ENCODE peak calls at places on chromosome 22, in six cellular contexts. One of them, this sample, is unnamed.

GRCh38 chr22:20268289-20268349 is at the start of gene RTN4R:
- DNase-seq in lower leg skin: no peak
- DNase-seq in cardiac fibroblast: no peak
- DNase-seq in foreskin fibroblast: no peak
- DNase-seq in IMR-90: no peak
- DNase-seq in Peyer's patch: no peak
- DNase-seq in this sample: no peak

GRCh38 chr22:35601743-35602633 is 15.1 kb downstream of the MB start:
- DNase-seq in lower leg skin: peak; percentile 49
- DNase-seq in cardiac fibroblast: peak; percentile 72
- DNase-seq in foreskin fibroblast: peak; percentile 83
- DNase-seq in IMR-90: peak; percentile 72
- DNase-seq in Peyer's patch: no peak
- DNase-seq in this sample: no peak

GRCh38 chr22:42613869-42614268 is 814 bp downstream of the POLDIP3 start:
- DNase-seq in lower leg skin: no peak
- DNase-seq in cardiac fibroblast: peak; percentile 28
- DNase-seq in foreskin fibroblast: peak; percentile 45
- DNase-seq in IMR-90: no peak
- DNase-seq in Peyer's patch: no peak
- DNase-seq in this sample: no peak

GRCh38 chr22:48855593-48856307 is 971.9 kb downstream of the BRD1 start:
- DNase-seq in lower leg skin: no peak
- DNase-seq in cardiac fibroblast: no peak
- DNase-seq in foreskin fibroblast: no peak
- DNase-seq in IMR-90: no peak
- DNase-seq in Peyer's patch: no peak
- DNase-seq in this sample: no peak

GRCh38 chr22:48323746-48324145 is 1503.9 kb downstream of the BRD1 start:
- DNase-seq in lower leg skin: no peak
- DNase-seq in cardiac fibroblast: no peak
- DNase-seq in foreskin fibroblast: no peak
- DNase-seq in IMR-90: no peak
- DNase-seq in Peyer's patch: no peak
- DNase-seq in this sample: no peak

GRCh38 chr22:23054531-23055257 is 15.6 kb upstream of the GNAZ start:
- DNase-seq in lower leg skin: no peak
- DNase-seq in cardiac fibroblast: no peak
- DNase-seq in foreskin fibroblast: peak; percentile 14
- DNase-seq in IMR-90: no peak
- DNase-seq in Peyer's patch: peak; percentile 46
- DNase-seq in this sample: peak; percentile 63

GRCh38 chr22:47687364-47687655 is 924.9 kb downstream of the TBC1D22A start:
- DNase-seq in lower leg skin: no peak
- DNase-seq in cardiac fibroblast: no peak
- DNase-seq in foreskin fibroblast: no peak
- DNase-seq in IMR-90: no peak
- DNase-seq in Peyer's patch: no peak
- DNase-seq in this sample: no peak

GRCh38 chr22:35498446-35498845 is 42.2 kb upstream of the RASD2 start:
- DNase-seq in lower leg skin: no peak
- DNase-seq in cardiac fibroblast: no peak
- DNase-seq in foreskin fibroblast: no peak
- DNase-seq in IMR-90: no peak
- DNase-seq in Peyer's patch: no peak
- DNase-seq in this sample: no peak

GRCh38 chr22:19762315-19763140 is 1.9 kb downstream of the TBX1 start:
- DNase-seq in lower leg skin: no peak
- DNase-seq in cardiac fibroblast: no peak
- DNase-seq in foreskin fibroblast: no peak
- DNase-seq in IMR-90: no peak
- DNase-seq in Peyer's patch: no peak
- DNase-seq in this sample: no peak

GRCh38 chr22:19737846-19738663 is 14.7 kb downstream of the GP1BB start:
- DNase-seq in lower leg skin: no peak
- DNase-seq in cardiac fibroblast: no peak
- DNase-seq in foreskin fibroblast: no peak
- DNase-seq in IMR-90: no peak
- DNase-seq in Peyer's patch: no peak
- DNase-seq in this sample: no peak

GRCh38 chr22:41966607-41967240 is 2.5 kb upstream of the SEPTIN3 start:
- DNase-seq in lower leg skin: peak; percentile 32
- DNase-seq in cardiac fibroblast: peak; percentile 87
- DNase-seq in foreskin fibroblast: peak; percentile 93
- DNase-seq in IMR-90: peak; percentile 88
- DNase-seq in Peyer's patch: peak; percentile 76
- DNase-seq in this sample: peak; percentile 74

GRCh38 chr22:22928666-22929380 is 41.2 kb downstream of the IGLL5 start:
- DNase-seq in lower leg skin: no peak
- DNase-seq in cardiac fibroblast: peak; percentile 16
- DNase-seq in foreskin fibroblast: peak; percentile 30
- DNase-seq in IMR-90: peak; percentile 16
- DNase-seq in Peyer's patch: peak; percentile 86
- DNase-seq in this sample: peak; percentile 89

GRCh38 chr22:22721681-22722309 is 77.4 kb downstream of the GGTLC2 start:
- DNase-seq in lower leg skin: no peak
- DNase-seq in cardiac fibroblast: peak; percentile 75
- DNase-seq in foreskin fibroblast: peak; percentile 87
- DNase-seq in IMR-90: peak; percentile 83
- DNase-seq in Peyer's patch: no peak
- DNase-seq in this sample: no peak

GRCh38 chr22:21755855-21756284 is 20.3 kb upstream of the YPEL1 start:
- DNase-seq in lower leg skin: no peak
- DNase-seq in cardiac fibroblast: peak; percentile 62
- DNase-seq in foreskin fibroblast: peak; percentile 81
- DNase-seq in IMR-90: peak; percentile 90
- DNase-seq in Peyer's patch: no peak
- DNase-seq in this sample: peak; percentile 46

GRCh38 chr22:19942071-19942885 is 660 bp upstream of the TXNRD2 start:
- DNase-seq in lower leg skin: no peak
- DNase-seq in cardiac fibroblast: peak; percentile 84
- DNase-seq in foreskin fibroblast: peak; percentile 81
- DNase-seq in IMR-90: peak; percentile 69
- DNase-seq in Peyer's patch: no peak
- DNase-seq in this sample: peak; percentile 72

GRCh38 chr22:35656284-35656752 is 8.1 kb downstream of the APOL6 start:
- DNase-seq in lower leg skin: no peak
- DNase-seq in cardiac fibroblast: peak; percentile 30
- DNase-seq in foreskin fibroblast: no peak
- DNase-seq in IMR-90: no peak
- DNase-seq in Peyer's patch: no peak
- DNase-seq in this sample: no peak

GRCh38 chr22:22025320-22026156 is 43.0 kb upstream of the TOP3B start:
- DNase-seq in lower leg skin: no peak
- DNase-seq in cardiac fibroblast: no peak
- DNase-seq in foreskin fibroblast: no peak
- DNase-seq in IMR-90: no peak
- DNase-seq in Peyer's patch: peak; percentile 64
- DNase-seq in this sample: peak; percentile 78

GRCh38 chr22:29668681-29669080 is 51.1 kb upstream of the CABP7 start:
- DNase-seq in lower leg skin: no peak
- DNase-seq in cardiac fibroblast: no peak
- DNase-seq in foreskin fibroblast: no peak
- DNase-seq in IMR-90: no peak
- DNase-seq in Peyer's patch: no peak
- DNase-seq in this sample: no peak

GRCh38 chr22:19868773-19869471 is 14.2 kb upstream of the GNB1L start:
- DNase-seq in lower leg skin: no peak
- DNase-seq in cardiac fibroblast: no peak
- DNase-seq in foreskin fibroblast: no peak
- DNase-seq in IMR-90: no peak
- DNase-seq in Peyer's patch: peak; percentile 53
- DNase-seq in this sample: no peak

GRCh38 chr22:22433770-22434169 is 74.8 kb downstream of the ZNF280B start:
- DNase-seq in lower leg skin: no peak
- DNase-seq in cardiac fibroblast: no peak
- DNase-seq in foreskin fibroblast: no peak
- DNase-seq in IMR-90: no peak
- DNase-seq in Peyer's patch: no peak
- DNase-seq in this sample: no peak

GRCh38 chr22:48745842-48746788 is 1081.6 kb downstream of the BRD1 start:
- DNase-seq in lower leg skin: peak; percentile 9
- DNase-seq in cardiac fibroblast: no peak
- DNase-seq in foreskin fibroblast: no peak
- DNase-seq in IMR-90: no peak
- DNase-seq in Peyer's patch: no peak
- DNase-seq in this sample: no peak

GRCh38 chr22:48102581-48102980 is 1340.1 kb downstream of the TBC1D22A start:
- DNase-seq in lower leg skin: no peak
- DNase-seq in cardiac fibroblast: no peak
- DNase-seq in foreskin fibroblast: no peak
- DNase-seq in IMR-90: no peak
- DNase-seq in Peyer's patch: no peak
- DNase-seq in this sample: no peak

GRCh38 chr22:32623943-32624342 is 149.3 kb downstream of the FBXO7 start:
- DNase-seq in lower leg skin: peak; percentile 80
- DNase-seq in cardiac fibroblast: peak; percentile 91
- DNase-seq in foreskin fibroblast: peak; percentile 96
- DNase-seq in IMR-90: peak; percentile 98
- DNase-seq in Peyer's patch: peak; percentile 66
- DNase-seq in this sample: no peak

GRCh38 chr22:35818897-35819296 is 101.2 kb downstream of the APOL5 start:
- DNase-seq in lower leg skin: no peak
- DNase-seq in cardiac fibroblast: no peak
- DNase-seq in foreskin fibroblast: no peak
- DNase-seq in IMR-90: no peak
- DNase-seq in Peyer's patch: no peak
- DNase-seq in this sample: no peak

GRCh38 chr22:17271711-17272451 is 52.6 kb upstream of the ADA2 start:
- DNase-seq in lower leg skin: no peak
- DNase-seq in cardiac fibroblast: no peak
- DNase-seq in foreskin fibroblast: no peak
- DNase-seq in IMR-90: no peak
- DNase-seq in Peyer's patch: no peak
- DNase-seq in this sample: no peak
- TF ChIP-seq CTCF in lower leg skin: no peak
- TF ChIP-seq CTCF in cardiac fibroblast: no peak
- TF ChIP-seq CTCF in foreskin fibroblast: no peak
- TF ChIP-seq CTCF in IMR-90: no peak
- TF ChIP-seq CTCF in Peyer's patch: no peak
- TF ChIP-seq CTCF in this sample: no peak

DNA sequence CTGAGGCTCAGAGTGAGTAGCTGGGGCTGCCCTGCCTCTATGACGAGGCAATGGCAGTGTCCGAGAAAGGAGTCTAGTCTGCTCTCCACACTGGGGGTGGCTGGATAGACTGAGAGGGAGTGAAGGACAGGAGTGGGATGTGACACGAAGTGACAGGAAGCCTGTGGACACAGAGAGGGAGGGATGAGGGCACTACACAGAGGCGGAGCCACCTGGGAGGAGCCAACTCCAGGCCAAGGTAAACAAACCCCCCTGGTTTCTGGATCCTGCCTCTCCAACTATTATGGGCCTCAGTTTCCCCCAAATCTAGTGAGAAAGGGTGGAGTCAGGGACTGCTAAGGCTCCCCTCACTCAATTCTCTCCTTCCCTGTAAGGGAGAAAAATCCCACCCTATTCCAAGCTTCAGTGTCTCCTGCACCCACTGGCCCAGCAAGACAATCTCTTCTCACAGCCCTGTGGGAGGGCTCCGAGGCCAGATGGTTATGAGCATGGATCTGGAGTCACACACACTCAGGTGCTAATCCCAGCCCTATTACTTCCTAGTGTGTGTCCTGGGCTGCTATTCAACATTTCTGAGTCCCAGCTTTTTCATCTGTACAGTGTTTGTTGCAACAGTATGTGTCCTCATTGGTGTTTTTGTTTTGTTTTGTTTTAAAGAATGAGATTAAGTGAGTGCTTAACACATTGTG is 24.9 kb downstream of the ASPHD2 start:
- DNase-seq in lower leg skin: no peak
- DNase-seq in cardiac fibroblast: no peak
- DNase-seq in foreskin fibroblast: no peak
- DNase-seq in IMR-90: no peak
- DNase-seq in Peyer's patch: no peak
- DNase-seq in this sample: no peak
- TF ChIP-seq CTCF in lower leg skin: no peak
- TF ChIP-seq CTCF in cardiac fibroblast: no peak
- TF ChIP-seq CTCF in foreskin fibroblast: no peak
- TF ChIP-seq CTCF in IMR-90: no peak
- TF ChIP-seq CTCF in Peyer's patch: no peak
- TF ChIP-seq CTCF in this sample: no peak

GRCh38 chr22:37197451-37198289 is 9.6 kb upstream of the C1QTNF6 start:
- DNase-seq in lower leg skin: no peak
- DNase-seq in cardiac fibroblast: peak; percentile 75
- DNase-seq in foreskin fibroblast: peak; percentile 65
- DNase-seq in IMR-90: peak; percentile 61
- DNase-seq in Peyer's patch: peak; percentile 81
- DNase-seq in this sample: no peak

GRCh38 chr22:37194750-37195149 is 6.7 kb upstream of the C1QTNF6 start:
- DNase-seq in lower leg skin: no peak
- DNase-seq in cardiac fibroblast: no peak
- DNase-seq in foreskin fibroblast: no peak
- DNase-seq in IMR-90: no peak
- DNase-seq in Peyer's patch: peak; percentile 6
- DNase-seq in this sample: no peak

GRCh38 chr22:37195921-37196320 is 7.9 kb upstream of the C1QTNF6 start:
- DNase-seq in lower leg skin: no peak
- DNase-seq in cardiac fibroblast: peak; percentile 52
- DNase-seq in foreskin fibroblast: no peak
- DNase-seq in IMR-90: peak; percentile 16
- DNase-seq in Peyer's patch: peak; percentile 41
- DNase-seq in this sample: no peak

GRCh38 chr22:37198290-37199102 is 10.4 kb upstream of the C1QTNF6 start:
- DNase-seq in lower leg skin: peak; percentile 85
- DNase-seq in cardiac fibroblast: peak; percentile 80
- DNase-seq in foreskin fibroblast: peak; percentile 89
- DNase-seq in IMR-90: peak; percentile 58
- DNase-seq in Peyer's patch: peak; percentile 96
- DNase-seq in this sample: peak; percentile 91

GRCh38 chr22:37196539-37197450 is 8.7 kb upstream of the C1QTNF6 start:
- DNase-seq in lower leg skin: peak; percentile 77
- DNase-seq in cardiac fibroblast: peak; percentile 94
- DNase-seq in foreskin fibroblast: peak; percentile 94
- DNase-seq in IMR-90: peak; percentile 79
- DNase-seq in Peyer's patch: peak; percentile 87
- DNase-seq in this sample: no peak
- TF ChIP-seq CTCF in lower leg skin: no peak
- TF ChIP-seq CTCF in cardiac fibroblast: no peak
- TF ChIP-seq CTCF in foreskin fibroblast: peak; percentile 10
- TF ChIP-seq CTCF in IMR-90: peak; percentile 5
- TF ChIP-seq CTCF in Peyer's patch: peak; percentile 61
- TF ChIP-seq CTCF in this sample: no peak

DNA sequence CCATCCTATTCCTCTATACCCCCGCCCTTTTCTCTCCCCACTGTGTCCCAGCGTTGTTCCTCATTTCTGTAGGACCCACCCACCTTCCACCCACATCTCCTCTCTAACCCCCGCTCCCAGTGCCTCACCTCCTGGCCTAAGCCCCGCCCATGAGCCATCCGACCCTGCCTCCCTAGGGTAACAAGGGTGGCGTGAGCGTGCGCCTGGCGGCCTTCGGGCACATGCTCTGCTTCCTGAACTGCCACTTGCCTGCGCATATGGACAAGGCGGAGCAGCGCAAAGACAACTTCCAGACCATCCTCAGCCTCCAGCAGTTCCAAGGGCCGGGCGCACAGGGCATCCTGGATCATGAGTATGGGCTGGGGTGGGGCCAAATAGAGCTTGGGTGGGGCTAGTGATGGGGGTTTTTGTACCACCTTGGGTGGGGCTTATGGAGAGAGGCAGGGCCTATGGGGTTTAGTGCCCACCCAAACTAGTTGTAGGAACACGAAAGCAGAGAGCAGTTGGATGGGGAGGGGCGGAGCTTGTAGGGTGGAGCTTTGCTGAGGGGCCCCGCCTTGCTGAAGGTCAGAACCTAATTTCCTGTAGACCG is 4.5 kb downstream of the INPP5J start:
- DNase-seq in lower leg skin: no peak
- DNase-seq in cardiac fibroblast: no peak
- DNase-seq in foreskin fibroblast: peak; percentile 20
- DNase-seq in IMR-90: no peak
- DNase-seq in Peyer's patch: no peak
- DNase-seq in this sample: no peak
- TF ChIP-seq CTCF in lower leg skin: no peak
- TF ChIP-seq CTCF in cardiac fibroblast: no peak
- TF ChIP-seq CTCF in foreskin fibroblast: no peak
- TF ChIP-seq CTCF in IMR-90: no peak
- TF ChIP-seq CTCF in Peyer's patch: no peak
- TF ChIP-seq CTCF in this sample: no peak

This sample was measured in GM13977.